ENCODE peak calls at places on chromosomes 11 and 22, in four cellular contexts. One of them, this sample, is unnamed.

GRCh38 chr11:111605681-111606080 is 3.4 kb downstream of the SIK2 start:
- DNase-seq in HEK293T: no peak
- DNase-seq in ELR: no peak
- DNase-seq in stimulated activated CD4-positive, alpha-beta T cell treated with anti-CD3 and anti-CD28 coated beads, Interleukin-1b, Interleukin-23, amount 100 ng/mL, for 48 hours: no peak
- DNase-seq in this sample: no peak

GRCh38 chr11:79088967-79089366 is 351.9 kb downstream of the TENM4 start:
- DNase-seq in HEK293T: no peak
- DNase-seq in ELR: no peak
- DNase-seq in stimulated activated CD4-positive, alpha-beta T cell treated with anti-CD3 and anti-CD28 coated beads, Interleukin-1b, Interleukin-23, amount 100 ng/mL, for 48 hours: no peak
- DNase-seq in this sample: no peak

GRCh38 chr22:17269607-17270261 is 50.5 kb upstream of the ADA2 start:
- DNase-seq in stimulated activated CD4-positive, alpha-beta T cell treated with anti-CD3 and anti-CD28 coated beads, Interleukin-1b, Interleukin-23, amount 100 ng/mL, for 48 hours: no peak
- DNase-seq in ELR: no peak
- DNase-seq in HEK293T: no peak
- DNase-seq in this sample: no peak

GRCh38 chr11:2374456-2375201 is 2.5 kb upstream of the CD81 start:
- DNase-seq in ELR: no peak
- DNase-seq in HEK293T: no peak
- DNase-seq in stimulated activated CD4-positive, alpha-beta T cell treated with anti-CD3 and anti-CD28 coated beads, Interleukin-1b, Interleukin-23, amount 100 ng/mL, for 48 hours: no peak
- DNase-seq in this sample: no peak

GRCh38 chr11:57336111-57336666 is 497 bp upstream of the SSRP1 start:
- DNase-seq in ELR: no peak
- DNase-seq in HEK293T: no peak
- DNase-seq in stimulated activated CD4-positive, alpha-beta T cell treated with anti-CD3 and anti-CD28 coated beads, Interleukin-1b, Interleukin-23, amount 100 ng/mL, for 48 hours: no peak
- DNase-seq in this sample: no peak

GRCh38 chr11:2563216-2564007 is 118.6 kb downstream of the KCNQ1 start:
- DNase-seq in HEK293T: no peak
- DNase-seq in stimulated activated CD4-positive, alpha-beta T cell treated with anti-CD3 and anti-CD28 coated beads, Interleukin-1b, Interleukin-23, amount 100 ng/mL, for 48 hours: no peak
- DNase-seq in ELR: no peak
- DNase-seq in this sample: no peak

GRCh38 chr11:105151936-105152554 is 12.5 kb upstream of the CARD18 start:
- DNase-seq in ELR: peak
- DNase-seq in stimulated activated CD4-positive, alpha-beta T cell treated with anti-CD3 and anti-CD28 coated beads, Interleukin-1b, Interleukin-23, amount 100 ng/mL, for 48 hours: no peak
- DNase-seq in HEK293T: no peak
- DNase-seq in this sample: no peak

GRCh38 chr11:108871152-108871551 is 206.3 kb downstream of the DDX10 start:
- DNase-seq in stimulated activated CD4-positive, alpha-beta T cell treated with anti-CD3 and anti-CD28 coated beads, Interleukin-1b, Interleukin-23, amount 100 ng/mL, for 48 hours: peak
- DNase-seq in HEK293T: no peak
- DNase-seq in ELR: peak
- DNase-seq in this sample: peak

GRCh38 chr11:76609736-76610370 is 60.7 kb downstream of the LRRC32 start:
- DNase-seq in HEK293T: no peak
- DNase-seq in stimulated activated CD4-positive, alpha-beta T cell treated with anti-CD3 and anti-CD28 coated beads, Interleukin-1b, Interleukin-23, amount 100 ng/mL, for 48 hours: no peak
- DNase-seq in ELR: no peak
- DNase-seq in this sample: no peak

GRCh38 chr11:47870404-47870803 is 22.3 kb upstream of the NUP160 start:
- DNase-seq in HEK293T: no peak
- DNase-seq in stimulated activated CD4-positive, alpha-beta T cell treated with anti-CD3 and anti-CD28 coated beads, Interleukin-1b, Interleukin-23, amount 100 ng/mL, for 48 hours: no peak
- DNase-seq in ELR: no peak
- DNase-seq in this sample: no peak

GRCh38 chr11:132610216-132610615 is 922.1 kb downstream of the OPCML start:
- DNase-seq in stimulated activated CD4-positive, alpha-beta T cell treated with anti-CD3 and anti-CD28 coated beads, Interleukin-1b, Interleukin-23, amount 100 ng/mL, for 48 hours: no peak
- DNase-seq in HEK293T: no peak
- DNase-seq in ELR: peak
- DNase-seq in this sample: no peak

GRCh38 chr22:20582520-20583361 is 75.3 kb downstream of the MED15 start:
- DNase-seq in HEK293T: no peak
- DNase-seq in stimulated activated CD4-positive, alpha-beta T cell treated with anti-CD3 and anti-CD28 coated beads, Interleukin-1b, Interleukin-23, amount 100 ng/mL, for 48 hours: no peak
- DNase-seq in ELR: no peak
- DNase-seq in this sample: no peak

GRCh38 chr11:85694385-85694980 is 8.5 kb upstream of the CCDC89 start:
- DNase-seq in ELR: peak
- DNase-seq in stimulated activated CD4-positive, alpha-beta T cell treated with anti-CD3 and anti-CD28 coated beads, Interleukin-1b, Interleukin-23, amount 100 ng/mL, for 48 hours: no peak
- DNase-seq in HEK293T: peak
- DNase-seq in this sample: no peak

GRCh38 chr22:32870474-32870873 is 69.0 kb downstream of the TIMP3 start:
- DNase-seq in ELR: no peak
- DNase-seq in stimulated activated CD4-positive, alpha-beta T cell treated with anti-CD3 and anti-CD28 coated beads, Interleukin-1b, Interleukin-23, amount 100 ng/mL, for 48 hours: no peak
- DNase-seq in HEK293T: no peak
- DNase-seq in this sample: no peak

GRCh38 chr11:8090756-8091155 is 9.7 kb downstream of the TUB start:
- DNase-seq in ELR: peak
- DNase-seq in stimulated activated CD4-positive, alpha-beta T cell treated with anti-CD3 and anti-CD28 coated beads, Interleukin-1b, Interleukin-23, amount 100 ng/mL, for 48 hours: peak
- DNase-seq in HEK293T: peak
- DNase-seq in this sample: peak

GRCh38 chr11:75503531-75504099 is 22.1 kb downstream of the GDPD5 start:
- DNase-seq in stimulated activated CD4-positive, alpha-beta T cell treated with anti-CD3 and anti-CD28 coated beads, Interleukin-1b, Interleukin-23, amount 100 ng/mL, for 48 hours: no peak
- DNase-seq in ELR: no peak
- DNase-seq in HEK293T: no peak
- DNase-seq in this sample: no peak

GRCh38 chr22:22520667-22521602 is 865 bp upstream of the ZNF280A start:
- DNase-seq in ELR: peak
- DNase-seq in stimulated activated CD4-positive, alpha-beta T cell treated with anti-CD3 and anti-CD28 coated beads, Interleukin-1b, Interleukin-23, amount 100 ng/mL, for 48 hours: no peak
- DNase-seq in HEK293T: no peak
- DNase-seq in this sample: no peak

GRCh38 chr11:7175007-7175406 is 76.7 kb upstream of the SYT9 start:
- DNase-seq in ELR: no peak
- DNase-seq in stimulated activated CD4-positive, alpha-beta T cell treated with anti-CD3 and anti-CD28 coated beads, Interleukin-1b, Interleukin-23, amount 100 ng/mL, for 48 hours: no peak
- DNase-seq in HEK293T: no peak
- DNase-seq in this sample: no peak

GRCh38 chr11:128389461-128389976 is 197.8 kb downstream of the ETS1 start:
- DNase-seq in HEK293T: no peak
- DNase-seq in stimulated activated CD4-positive, alpha-beta T cell treated with anti-CD3 and anti-CD28 coated beads, Interleukin-1b, Interleukin-23, amount 100 ng/mL, for 48 hours: no peak
- DNase-seq in ELR: no peak
- DNase-seq in this sample: no peak

GRCh38 chr11:65150513-65151271 is 16.4 kb upstream of the SYVN1 start:
- DNase-seq in stimulated activated CD4-positive, alpha-beta T cell treated with anti-CD3 and anti-CD28 coated beads, Interleukin-1b, Interleukin-23, amount 100 ng/mL, for 48 hours: peak
- DNase-seq in ELR: peak
- DNase-seq in HEK293T: peak
- DNase-seq in this sample: peak

GRCh38 chr11:132944557-132944920 is 587.8 kb downstream of the OPCML start:
- DNase-seq in stimulated activated CD4-positive, alpha-beta T cell treated with anti-CD3 and anti-CD28 coated beads, Interleukin-1b, Interleukin-23, amount 100 ng/mL, for 48 hours: no peak
- DNase-seq in ELR: no peak
- DNase-seq in HEK293T: no peak
- DNase-seq in this sample: no peak

GRCh38 chr11:66268953-66269906 is 791 bp downstream of the RAB1B start:
- DNase-seq in ELR: peak
- DNase-seq in HEK293T: peak
- DNase-seq in stimulated activated CD4-positive, alpha-beta T cell treated with anti-CD3 and anti-CD28 coated beads, Interleukin-1b, Interleukin-23, amount 100 ng/mL, for 48 hours: no peak
- DNase-seq in this sample: no peak

GRCh38 chr11:20353829-20354434 is 9.6 kb upstream of the HTATIP2 start:
- DNase-seq in ELR: peak
- DNase-seq in HEK293T: peak
- DNase-seq in stimulated activated CD4-positive, alpha-beta T cell treated with anti-CD3 and anti-CD28 coated beads, Interleukin-1b, Interleukin-23, amount 100 ng/mL, for 48 hours: no peak
- DNase-seq in this sample: peak

GRCh38 chr22:39135092-39135896 is 17.2 kb downstream of the CBX7 start:
- DNase-seq in HEK293T: peak
- DNase-seq in ELR: peak
- DNase-seq in stimulated activated CD4-positive, alpha-beta T cell treated with anti-CD3 and anti-CD28 coated beads, Interleukin-1b, Interleukin-23, amount 100 ng/mL, for 48 hours: peak
- DNase-seq in this sample: no peak

GRCh38 chr11:66371627-66372415 is at the start of gene SLC29A2:
- DNase-seq in HEK293T: peak
- DNase-seq in ELR: no peak
- DNase-seq in stimulated activated CD4-positive, alpha-beta T cell treated with anti-CD3 and anti-CD28 coated beads, Interleukin-1b, Interleukin-23, amount 100 ng/mL, for 48 hours: peak
- DNase-seq in this sample: no peak

GRCh38 chr11:124222407-124222806 is 18.5 kb upstream of the OR8G1 start:
- DNase-seq in HEK293T: no peak
- DNase-seq in stimulated activated CD4-positive, alpha-beta T cell treated with anti-CD3 and anti-CD28 coated beads, Interleukin-1b, Interleukin-23, amount 100 ng/mL, for 48 hours: no peak
- DNase-seq in ELR: no peak
- DNase-seq in this sample: no peak

GRCh38 chr11:12077535-12078280 is 32.7 kb upstream of the MICAL2 start:
- DNase-seq in HEK293T: no peak
- DNase-seq in ELR: peak
- DNase-seq in stimulated activated CD4-positive, alpha-beta T cell treated with anti-CD3 and anti-CD28 coated beads, Interleukin-1b, Interleukin-23, amount 100 ng/mL, for 48 hours: no peak
- DNase-seq in this sample: no peak

GRCh38 chr11:57491371-57492061 is 24.0 kb downstream of the SLC43A1 start:
- DNase-seq in ELR: peak
- DNase-seq in stimulated activated CD4-positive, alpha-beta T cell treated with anti-CD3 and anti-CD28 coated beads, Interleukin-1b, Interleukin-23, amount 100 ng/mL, for 48 hours: peak
- DNase-seq in HEK293T: peak
- DNase-seq in this sample: no peak